ENCODE peak calls at places on chromosomes 5 and 9, in eight cellular contexts. One of them, this sample, is unnamed. For H3K9me3, the result is how much of the 10 kb centered on the place peaks cover.

GRCh38 chr5:172454355-172455086 is at the start of gene SH3PXD2B:
- DNase-seq in psoas muscle: peak
- DNase-seq in prostate gland: peak
- DNase-seq in right cardiac atrium: peak
- DNase-seq in OCI-LY7: no peak
- DNase-seq in mesenchymal stem cell: peak
- DNase-seq in fibroblast of lung: peak
- DNase-seq in stomach: peak
- DNase-seq in this sample: no peak

GRCh38 chr5:57450991-57451876 is 31.4 kb downstream of the ACTBL2 start:
- DNase-seq in prostate gland: no peak
- DNase-seq in stomach: no peak
- DNase-seq in right cardiac atrium: no peak
- DNase-seq in psoas muscle: no peak
- DNase-seq in OCI-LY7: peak
- DNase-seq in fibroblast of lung: peak
- DNase-seq in mesenchymal stem cell: no peak
- DNase-seq in this sample: no peak

GRCh38 chr5:4156889-4157288 is 561.3 kb downstream of the IRX1 start:
- DNase-seq in mesenchymal stem cell: no peak
- DNase-seq in fibroblast of lung: no peak
- DNase-seq in prostate gland: no peak
- DNase-seq in psoas muscle: no peak
- DNase-seq in stomach: no peak
- DNase-seq in OCI-LY7: no peak
- DNase-seq in right cardiac atrium: no peak
- DNase-seq in this sample: no peak

GRCh38 chr5:44708611-44709010 is 100.1 kb upstream of the MRPS30 start:
- DNase-seq in mesenchymal stem cell: no peak
- DNase-seq in right cardiac atrium: no peak
- DNase-seq in fibroblast of lung: no peak
- DNase-seq in psoas muscle: no peak
- DNase-seq in prostate gland: no peak
- DNase-seq in OCI-LY7: no peak
- DNase-seq in stomach: no peak
- DNase-seq in this sample: no peak

GRCh38 chr5:41762426-41762825 is 107.8 kb downstream of the OXCT1 start:
- DNase-seq in psoas muscle: no peak
- DNase-seq in stomach: no peak
- DNase-seq in prostate gland: no peak
- DNase-seq in mesenchymal stem cell: no peak
- DNase-seq in OCI-LY7: no peak
- DNase-seq in right cardiac atrium: no peak
- DNase-seq in fibroblast of lung: no peak
- DNase-seq in this sample: no peak

GRCh38 chr9:68717554-68718453 is 12.8 kb downstream of the PIP5K1B start:
- DNase-seq in stomach: no peak
- DNase-seq in mesenchymal stem cell: no peak
- DNase-seq in prostate gland: no peak
- DNase-seq in psoas muscle: no peak
- DNase-seq in fibroblast of lung: no peak
- DNase-seq in right cardiac atrium: no peak
- DNase-seq in OCI-LY7: no peak
- DNase-seq in this sample: no peak

GRCh38 chr5:142971296-142972013 is 201.3 kb downstream of the ARHGAP26 start:
- DNase-seq in fibroblast of lung: no peak
- DNase-seq in psoas muscle: no peak
- DNase-seq in right cardiac atrium: no peak
- DNase-seq in stomach: no peak
- DNase-seq in OCI-LY7: no peak
- DNase-seq in mesenchymal stem cell: no peak
- DNase-seq in prostate gland: no peak
- DNase-seq in this sample: no peak

GRCh38 chr9:33378121-33378795 is 24.1 kb downstream of the AQP7 start:
- DNase-seq in fibroblast of lung: no peak
- DNase-seq in prostate gland: no peak
- DNase-seq in psoas muscle: peak
- DNase-seq in mesenchymal stem cell: no peak
- DNase-seq in OCI-LY7: no peak
- DNase-seq in stomach: no peak
- DNase-seq in right cardiac atrium: no peak
- DNase-seq in this sample: peak

GRCh38 chr5:115170128-115170923 is 618 bp upstream of the TRIM36 start:
- DNase-seq in right cardiac atrium: no peak
- DNase-seq in mesenchymal stem cell: peak
- DNase-seq in OCI-LY7: no peak
- DNase-seq in stomach: no peak
- DNase-seq in prostate gland: no peak
- DNase-seq in psoas muscle: no peak
- DNase-seq in fibroblast of lung: no peak
- DNase-seq in this sample: no peak

GRCh38 chr5:100643473-100643872 is 108.3 kb downstream of the FAM174A start:
- DNase-seq in stomach: no peak
- DNase-seq in mesenchymal stem cell: peak
- DNase-seq in prostate gland: no peak
- DNase-seq in OCI-LY7: no peak
- DNase-seq in fibroblast of lung: no peak
- DNase-seq in psoas muscle: no peak
- DNase-seq in right cardiac atrium: no peak
- DNase-seq in this sample: no peak

GRCh38 chr5:54120473-54120872 is 189.9 kb downstream of the ARL15 start:
- DNase-seq in stomach: no peak
- DNase-seq in prostate gland: no peak
- DNase-seq in psoas muscle: no peak
- DNase-seq in right cardiac atrium: no peak
- DNase-seq in mesenchymal stem cell: no peak
- DNase-seq in OCI-LY7: no peak
- DNase-seq in fibroblast of lung: no peak
- DNase-seq in this sample: no peak

GRCh38 chr5:153050496-153051179 is 439.8 kb upstream of the GRIA1 start:
- DNase-seq in prostate gland: no peak
- DNase-seq in stomach: no peak
- DNase-seq in mesenchymal stem cell: no peak
- DNase-seq in right cardiac atrium: no peak
- DNase-seq in OCI-LY7: no peak
- DNase-seq in fibroblast of lung: no peak
- DNase-seq in psoas muscle: no peak
- DNase-seq in this sample: no peak

GRCh38 chr5:172820046-172820767 is 13.8 kb upstream of the ERGIC1 start:
- DNase-seq in fibroblast of lung: peak
- DNase-seq in prostate gland: peak
- DNase-seq in OCI-LY7: no peak
- DNase-seq in stomach: peak
- DNase-seq in psoas muscle: no peak
- DNase-seq in right cardiac atrium: peak
- DNase-seq in mesenchymal stem cell: no peak
- DNase-seq in this sample: no peak

GRCh38 chr9:33249087-33249657 is 9.2 kb downstream of the SPINK4 start:
- DNase-seq in prostate gland: no peak
- DNase-seq in OCI-LY7: peak
- DNase-seq in mesenchymal stem cell: no peak
- DNase-seq in psoas muscle: no peak
- DNase-seq in right cardiac atrium: no peak
- DNase-seq in stomach: peak
- DNase-seq in fibroblast of lung: no peak
- DNase-seq in this sample: no peak

GRCh38 chr9:131870156-131870555 is 130.3 kb upstream of the RAPGEF1 start:
- DNase-seq in fibroblast of lung: no peak
- DNase-seq in right cardiac atrium: no peak
- DNase-seq in stomach: no peak
- DNase-seq in mesenchymal stem cell: no peak
- DNase-seq in psoas muscle: peak
- DNase-seq in prostate gland: no peak
- DNase-seq in OCI-LY7: no peak
- DNase-seq in this sample: no peak

GRCh38 chr5:157196045-157196444 is 15.4 kb downstream of the ITK start:
- DNase-seq in OCI-LY7: no peak
- DNase-seq in fibroblast of lung: no peak
- DNase-seq in prostate gland: no peak
- DNase-seq in right cardiac atrium: no peak
- DNase-seq in mesenchymal stem cell: no peak
- DNase-seq in stomach: no peak
- DNase-seq in psoas muscle: no peak
- DNase-seq in this sample: no peak

DNA sequence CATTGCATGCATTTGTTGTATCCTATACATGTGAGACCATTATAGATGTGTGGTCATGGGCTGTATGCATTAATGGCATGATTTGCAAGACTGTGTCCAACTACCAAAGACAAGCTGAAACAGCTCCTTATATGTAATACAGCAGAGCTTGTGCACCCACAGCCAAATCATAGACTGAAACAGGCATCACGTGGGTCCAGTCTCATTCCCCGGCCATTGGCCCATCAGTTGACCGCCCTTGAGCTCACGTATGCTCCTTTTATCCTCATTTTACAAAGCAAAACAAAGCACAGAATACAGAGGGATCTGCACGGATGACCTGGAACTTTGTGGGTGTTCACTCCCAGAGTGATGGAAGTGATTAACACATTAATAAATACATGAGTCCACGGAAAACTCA is 109.1 kb downstream of the ROR2 start:
- DNase-seq in psoas muscle: no peak
- DNase-seq in prostate gland: no peak
- DNase-seq in OCI-LY7: no peak
- DNase-seq in stomach: no peak
- DNase-seq in fibroblast of lung: no peak
- DNase-seq in mesenchymal stem cell: no peak
- DNase-seq in right cardiac atrium: no peak
- DNase-seq in this sample: no peak
- H3K27ac ChIP-seq in psoas muscle: no peak
- H3K27ac ChIP-seq in prostate gland: no peak
- H3K27ac ChIP-seq in OCI-LY7: no peak
- H3K27ac ChIP-seq in stomach: peak
- H3K27ac ChIP-seq in fibroblast of lung: no peak
- H3K27ac ChIP-seq in mesenchymal stem cell: no peak
- H3K27ac ChIP-seq in right cardiac atrium: no peak
- H3K27ac ChIP-seq in this sample: no peak

GRCh38 chr5:180274695-180275094 is 17.2 kb downstream of the MAPK9 start:
- DNase-seq in mesenchymal stem cell: no peak
- DNase-seq in fibroblast of lung: no peak
- DNase-seq in psoas muscle: no peak
- DNase-seq in prostate gland: no peak
- DNase-seq in OCI-LY7: no peak
- DNase-seq in stomach: no peak
- DNase-seq in right cardiac atrium: no peak
- DNase-seq in this sample: no peak

DNA sequence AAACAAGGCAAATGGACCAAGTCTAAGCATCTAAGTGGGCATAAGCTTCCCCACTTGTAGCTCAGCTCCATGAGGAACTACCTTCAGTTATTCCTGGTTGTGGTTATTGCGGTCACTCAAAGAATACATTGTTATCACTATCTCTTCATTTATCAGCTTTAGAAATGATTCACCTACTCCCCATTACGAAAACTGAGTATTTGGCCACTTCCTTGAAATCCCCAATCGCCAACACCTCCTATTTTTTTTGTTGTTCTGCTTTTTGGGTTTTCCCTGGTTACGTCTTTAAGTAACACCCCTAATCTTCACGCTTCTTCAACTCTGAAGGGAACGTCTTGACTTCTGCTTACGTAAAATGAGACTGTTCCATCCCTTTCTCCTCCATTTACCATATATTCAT is 20.7 kb downstream of the MAPK9 start:
- DNase-seq in prostate gland: no peak
- DNase-seq in mesenchymal stem cell: no peak
- DNase-seq in psoas muscle: no peak
- DNase-seq in right cardiac atrium: no peak
- DNase-seq in OCI-LY7: no peak
- DNase-seq in fibroblast of lung: no peak
- DNase-seq in stomach: no peak
- DNase-seq in this sample: no peak
- H3K9me3 ChIP-seq in prostate gland: under half
- H3K9me3 ChIP-seq in mesenchymal stem cell: half or more
- H3K9me3 ChIP-seq in psoas muscle: under half
- H3K9me3 ChIP-seq in right cardiac atrium: under half
- H3K9me3 ChIP-seq in OCI-LY7: under half
- H3K9me3 ChIP-seq in fibroblast of lung: under half
- H3K9me3 ChIP-seq in stomach: half or more
- H3K9me3 ChIP-seq in this sample: under half

GRCh38 chr9:136362450-136362784 is 1.1 kb downstream of the DNLZ start:
- DNase-seq in OCI-LY7: no peak
- DNase-seq in right cardiac atrium: peak
- DNase-seq in stomach: no peak
- DNase-seq in fibroblast of lung: no peak
- DNase-seq in prostate gland: no peak
- DNase-seq in psoas muscle: no peak
- DNase-seq in mesenchymal stem cell: no peak
- DNase-seq in this sample: no peak
- H3K4me3 ChIP-seq in OCI-LY7: no peak
- H3K4me3 ChIP-seq in right cardiac atrium: no peak
- H3K4me3 ChIP-seq in stomach: no peak
- H3K4me3 ChIP-seq in fibroblast of lung: no peak
- H3K4me3 ChIP-seq in prostate gland: no peak
- H3K4me3 ChIP-seq in psoas muscle: no peak
- H3K4me3 ChIP-seq in mesenchymal stem cell: peak
- H3K4me3 ChIP-seq in this sample: no peak

GRCh38 chr5:160186480-160186879 is 42.8 kb upstream of the FABP6 start:
- DNase-seq in psoas muscle: no peak
- DNase-seq in right cardiac atrium: no peak
- DNase-seq in OCI-LY7: no peak
- DNase-seq in prostate gland: no peak
- DNase-seq in mesenchymal stem cell: no peak
- DNase-seq in fibroblast of lung: no peak
- DNase-seq in stomach: no peak
- DNase-seq in this sample: no peak

GRCh38 chr5:160185954-160186353 is 43.4 kb upstream of the FABP6 start:
- DNase-seq in OCI-LY7: no peak
- DNase-seq in prostate gland: no peak
- DNase-seq in right cardiac atrium: no peak
- DNase-seq in fibroblast of lung: no peak
- DNase-seq in psoas muscle: no peak
- DNase-seq in stomach: no peak
- DNase-seq in mesenchymal stem cell: no peak
- DNase-seq in this sample: no peak

GRCh38 chr5:160188151-160188967 is 40.9 kb upstream of the FABP6 start:
- DNase-seq in prostate gland: peak
- DNase-seq in fibroblast of lung: peak
- DNase-seq in mesenchymal stem cell: peak
- DNase-seq in psoas muscle: peak
- DNase-seq in OCI-LY7: no peak
- DNase-seq in right cardiac atrium: peak
- DNase-seq in stomach: peak
- DNase-seq in this sample: no peak

GRCh38 chr5:160188968-160189319 is 40.4 kb upstream of the FABP6 start:
- DNase-seq in mesenchymal stem cell: peak
- DNase-seq in OCI-LY7: no peak
- DNase-seq in psoas muscle: no peak
- DNase-seq in fibroblast of lung: no peak
- DNase-seq in stomach: no peak
- DNase-seq in prostate gland: no peak
- DNase-seq in right cardiac atrium: no peak
- DNase-seq in this sample: no peak

DNA sequence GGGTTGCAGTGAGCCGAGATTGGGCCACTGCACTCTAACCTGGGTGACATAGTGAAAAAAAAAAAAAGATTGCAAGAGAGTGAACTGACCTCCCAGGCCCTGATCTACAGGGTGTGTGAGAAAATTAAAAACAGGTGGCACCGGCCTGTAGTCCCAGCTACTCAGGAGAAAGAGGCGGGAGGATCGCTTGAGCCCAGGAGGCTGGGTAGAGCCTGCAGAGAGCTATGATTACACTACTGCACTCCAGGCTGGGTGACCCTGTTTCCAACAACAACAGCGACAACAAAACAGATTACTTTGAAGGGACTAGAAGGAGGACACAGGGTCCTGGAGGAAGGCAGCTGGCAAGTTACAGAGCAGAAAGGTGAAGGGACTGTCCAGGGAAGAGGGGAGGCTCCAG is 42.2 kb upstream of the FABP6 start:
- DNase-seq in mesenchymal stem cell: no peak
- DNase-seq in prostate gland: no peak
- DNase-seq in fibroblast of lung: no peak
- DNase-seq in psoas muscle: no peak
- DNase-seq in right cardiac atrium: no peak
- DNase-seq in stomach: no peak
- DNase-seq in OCI-LY7: no peak
- DNase-seq in this sample: no peak
- H3K27ac ChIP-seq in mesenchymal stem cell: no peak
- H3K27ac ChIP-seq in prostate gland: no peak
- H3K27ac ChIP-seq in fibroblast of lung: no peak
- H3K27ac ChIP-seq in psoas muscle: no peak
- H3K27ac ChIP-seq in right cardiac atrium: no peak
- H3K27ac ChIP-seq in stomach: no peak
- H3K27ac ChIP-seq in OCI-LY7: no peak
- H3K27ac ChIP-seq in this sample: no peak

This sample was measured in gastrocnemius medialis.